ENCODE peak calls at places on chromosomes 6 and 20, in ten cellular contexts. A is A549, L is uterus, Q is sigmoid colon, G is body of pancreas, U is testis, D is ovary, P is adrenal gland, Z is breast epithelium, V is tibial nerve. H is an unnamed sample.

GRCh38 chr6:127737768-127738167 is 160.8 kb downstream of the C6orf58 start:
- DNase-seq in U (no peak), V (no peak), G (no peak), Z (no peak), Q (no peak), A (no peak), P (no peak), L (no peak), D (no peak), H (no peak)

GRCh38 chr6:142605922-142606321 is 304.1 kb downstream of the ADGRG6 start:
- DNase-seq in G (no peak), Q (no peak), U (no peak), Z (no peak), V (no peak), A (no peak), L (no peak), P (no peak), D (no peak), H (no peak)

GRCh38 chr6:29760328-29760727 is 37.1 kb downstream of the HLA-F start:
- DNase-seq in P (no peak), Z (no peak), D (no peak), V (no peak), Q (no peak), G (no peak), A (no peak), L (no peak), U (no peak), H (no peak)

GRCh38 chr6:112221561-112221960 is 32.8 kb downstream of the LAMA4 start:
- DNase-seq in L (no peak), Z (no peak), V (no peak), D (no peak), Q (no peak), A (no peak), U (no peak), P (no peak), G (no peak), H (no peak)

GRCh38 chr6:89023591-89024441 is 56.7 kb upstream of the PNRC1 start:
- DNase-seq in D (peak; percentile 40), Q (peak; percentile 72), V (no peak), G (peak; percentile 33), U (peak; percentile 50), L (peak; percentile 46), Z (no peak), A (no peak), P (peak; percentile 39), H (peak; percentile 65)

GRCh38 chr6:169669147-169669546 is 32.7 kb downstream of the WDR27 start:
- DNase-seq in L (no peak), P (no peak), A (no peak), D (no peak), G (no peak), Q (no peak), U (no peak), V (no peak), Z (no peak), H (no peak)

GRCh38 chr6:4732691-4733315 is 43.4 kb upstream of the CDYL start:
- DNase-seq in U (peak; percentile 71), A (peak; percentile 68), D (peak; percentile 32), Z (peak; percentile 29), L (peak; percentile 72), P (peak; percentile 80), Q (peak; percentile 85), V (peak; percentile 14), G (peak; percentile 20), H (peak; percentile 80)

GRCh38 chr20:48827880-48828733 is at the start of gene PREX1:
- DNase-seq in V (peak; percentile 48), G (peak; percentile 41), Q (peak; percentile 81), U (peak; percentile 74), Z (peak; percentile 41), P (peak; percentile 82), D (peak; percentile 51), L (peak; percentile 42), A (peak; percentile 77), H (peak; percentile 81)

GRCh38 chr6:35468980-35469710 is 944 bp downstream of the RPL10A start:
- DNase-seq in Q (no peak), P (no peak), D (no peak), A (no peak), G (no peak), U (no peak), Z (peak; percentile 34), V (no peak), L (peak; percentile 53), H (no peak)

GRCh38 chr6:35470663-35471120 is 2.5 kb downstream of the RPL10A start:
- DNase-seq in Z (no peak), U (no peak), V (no peak), A (no peak), P (no peak), D (no peak), Q (no peak), G (no peak), L (no peak), H (no peak)

GRCh38 chr6:35469711-35470662 is 1.8 kb downstream of the RPL10A start:
- DNase-seq in G (peak; percentile 49), Z (no peak), V (no peak), U (no peak), L (peak; percentile 52), D (peak; percentile 69), A (no peak), Q (no peak), P (no peak), H (no peak)

GRCh38 chr6:35465646-35466045 is 2.6 kb upstream of the RPL10A start:
- DNase-seq in Z (no peak), P (no peak), V (no peak), D (no peak), G (no peak), A (no peak), Q (no peak), U (no peak), L (no peak), H (no peak)

GRCh38 chr6:35468181-35468979 is at the start of gene RPL10A:
- DNase-seq in A (peak; percentile 73), Q (peak; percentile 99), L (peak; percentile 97), Z (peak; percentile 95), G (peak; percentile 96), V (peak; percentile 88), P (peak; percentile 96), U (peak; percentile 98), D (peak; percentile 97), H (peak; percentile 96)
- TF ChIP-seq POLR2A in A (peak; percentile 99), Q (peak; percentile 91), L (peak; percentile 96), Z (peak; percentile 78), G (peak; percentile 96), V (peak; percentile 94), P (peak; percentile 82), U (peak; percentile 77), D (peak; percentile 95), H (peak; percentile 92)

DNA sequence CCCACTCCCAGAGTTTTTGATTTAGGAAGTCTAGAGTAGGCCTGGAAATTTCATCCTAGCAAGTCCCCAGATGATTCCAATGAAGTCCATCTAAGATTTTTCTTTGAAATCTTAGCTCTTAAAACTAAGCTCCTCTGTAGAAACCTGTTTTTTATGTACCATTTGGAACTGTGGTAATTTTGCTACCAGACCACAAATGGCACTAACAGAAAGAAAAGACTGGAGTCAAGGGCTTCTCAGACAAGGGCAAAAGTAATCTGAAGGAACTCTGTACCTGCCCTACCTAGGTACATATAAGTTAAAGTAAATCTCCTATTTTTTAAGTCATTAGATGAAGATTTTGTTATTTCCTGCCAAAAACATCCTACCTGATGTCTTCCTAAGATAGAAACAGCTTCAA is 155.0 kb upstream of the HTR1E start:
- DNase-seq in Q (no peak), D (no peak), P (no peak), A (no peak), V (no peak), L (no peak), Z (no peak), G (no peak), U (no peak), H (no peak)
- TF ChIP-seq CTCF in Q (no peak), D (no peak), P (no peak), A (no peak), V (no peak), L (no peak), Z (no peak), G (no peak), U (no peak), H (no peak)

GRCh38 chr20:8151371-8151770 is 19.3 kb downstream of the PLCB1 start:
- DNase-seq in Z (no peak), A (no peak), P (no peak), Q (no peak), G (no peak), U (no peak), L (no peak), V (no peak), D (no peak), H (no peak)

GRCh38 chr20:8145246-8145639 is 13.2 kb downstream of the PLCB1 start:
- DNase-seq in L (no peak), A (no peak), Z (no peak), P (no peak), D (no peak), G (no peak), U (no peak), V (no peak), Q (no peak), H (no peak)

GRCh38 chr20:8147476-8147875 is 15.4 kb downstream of the PLCB1 start:
- DNase-seq in U (no peak), Q (no peak), D (no peak), A (no peak), Z (no peak), P (no peak), L (no peak), G (no peak), V (no peak), H (no peak)

GRCh38 chr20:8150591-8150990 is 18.5 kb downstream of the PLCB1 start:
- DNase-seq in D (no peak), Z (no peak), L (no peak), U (no peak), Q (no peak), A (no peak), V (no peak), G (no peak), P (no peak), H (no peak)

DNA sequence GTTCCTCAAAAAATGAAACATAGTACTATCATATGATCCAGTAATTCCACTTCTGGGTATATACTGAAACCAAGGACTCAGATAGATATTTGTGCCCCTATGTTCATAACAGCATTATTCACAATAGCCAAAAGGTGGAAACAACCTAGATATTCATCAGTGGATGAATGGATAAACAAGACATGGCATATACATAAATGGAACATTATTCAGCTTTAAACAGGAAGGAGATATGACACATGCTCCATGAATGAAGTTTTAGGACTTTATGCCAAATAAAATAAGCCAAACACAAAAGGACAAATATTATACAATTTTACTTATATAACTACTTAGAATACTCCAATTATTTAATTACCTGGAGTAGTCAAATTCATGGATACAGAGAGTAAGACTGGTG is 16.4 kb downstream of the PLCB1 start:
- DNase-seq in D (no peak), A (no peak), V (no peak), Q (no peak), L (no peak), G (no peak), U (no peak), P (no peak), Z (no peak), H (no peak)
- H3K4me1 ChIP-seq in D (no peaks in the 10 kb centered on the region), A (peaks cover 7% of the 10 kb centered on the region), V (peaks cover 63% of the 10 kb centered on the region), Q (peaks cover 74% of the 10 kb centered on the region), L (peaks cover 4% of the 10 kb centered on the region), G (peaks cover 14% of the 10 kb centered on the region), U (no peaks in the 10 kb centered on the region), P (no peaks in the 10 kb centered on the region), Z (peaks cover 11% of the 10 kb centered on the region), H (no peaks in the 10 kb centered on the region)

DNA sequence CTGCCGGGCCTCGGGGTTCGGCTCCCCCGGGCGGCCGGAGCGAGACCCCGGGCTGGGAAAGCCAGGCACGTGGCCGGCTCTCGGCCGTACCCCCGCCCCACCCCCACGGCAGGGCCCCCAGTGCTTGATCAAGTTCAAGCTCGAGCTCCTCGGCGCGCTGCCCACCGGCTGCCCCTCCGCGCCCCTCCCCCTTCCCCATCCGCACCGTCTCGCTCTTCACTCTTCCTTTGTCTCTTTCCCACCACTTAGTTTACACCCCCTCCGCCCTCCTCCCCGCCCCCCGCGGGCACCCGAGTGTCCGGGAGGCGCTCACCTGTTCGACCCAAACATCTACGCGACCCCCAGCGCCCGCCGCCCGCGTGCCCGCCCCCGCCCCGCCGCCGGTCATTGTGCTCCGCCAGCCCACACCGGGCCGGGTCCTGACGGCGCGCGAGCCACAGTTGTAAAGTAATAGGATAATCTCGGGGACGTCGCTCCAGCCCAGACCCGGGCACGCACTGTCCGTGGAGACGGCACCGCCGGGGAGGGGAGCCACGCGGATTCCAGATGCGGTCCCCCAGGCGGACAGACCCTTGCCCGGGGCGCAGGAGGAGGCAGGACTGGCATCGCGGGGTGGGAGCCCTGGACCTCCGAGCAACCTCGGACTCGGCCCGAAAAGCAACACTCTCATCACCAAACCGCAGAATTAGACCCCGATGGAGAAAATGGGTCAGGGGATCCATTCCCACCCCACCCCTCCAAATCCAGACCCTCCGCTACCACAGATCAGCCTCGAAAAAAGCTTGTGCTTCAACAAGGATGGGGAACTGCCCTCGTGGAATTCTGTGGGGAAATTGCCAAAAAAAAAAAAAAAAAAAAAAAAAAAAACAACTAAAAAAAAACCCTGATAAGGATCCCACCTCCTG is 100.7 kb downstream of the NOL4L start:
- DNase-seq in Z (no peak), Q (peak; percentile 80), G (peak; percentile 50), A (peak; percentile 35), P (peak; percentile 58), L (peak; percentile 57), U (peak; percentile 42), V (no peak), D (peak; percentile 80), H (no peak)
- TF ChIP-seq POLR2A in Z (no peak), Q (no peak), G (no peak), A (no peak), P (no peak), L (no peak), U (no peak), V (no peak), D (no peak), H (no peak)